ENCODE peak calls at places on chromosomes 6 and 20, in eight cellular contexts. B is head of caudate nucleus, Y is H9, O is uterus, A is left ventricle myocardium inferior, I is AG04450, R is glutamatergic neuron, E is pons. N is an unnamed sample.

GRCh38 chr6:168500519-168500918 is 59.5 kb downstream of the SMOC2 start:
- DNase-seq in E (no peak), R (no peak), Y (no peak), I (no peak), B (no peak), O (no peak), A (no peak), N (no peak)

GRCh38 chr6:88840806-88841539 is 122.4 kb downstream of the RNGTT start:
- DNase-seq in Y (no peak), E (no peak), B (no peak), A (no peak), R (no peak), O (no peak), I (no peak), N (no peak)

GRCh38 chr6:158002249-158002950 is 20.7 kb downstream of the SYNJ2 start:
- DNase-seq in O (no peak), B (no peak), Y (no peak), A (peak), I (no peak), R (no peak), E (no peak), N (no peak)

GRCh38 chr20:33670715-33671499 is 3.3 kb downstream of the NECAB3 start:
- DNase-seq in Y (no peak), R (no peak), E (no peak), I (no peak), O (no peak), A (no peak), B (no peak), N (no peak)

GRCh38 chr20:50436696-50437095 is 73.5 kb upstream of the PTPN1 start:
- DNase-seq in O (no peak), E (no peak), A (no peak), B (no peak), R (no peak), I (no peak), Y (no peak), N (no peak)

GRCh38 chr6:74891358-74891811 is 314.5 kb downstream of the COL12A1 start:
- DNase-seq in R (no peak), O (peak), Y (no peak), B (no peak), A (peak), E (no peak), I (peak), N (no peak)

GRCh38 chr6:111662794-111663231 is 57.1 kb upstream of the TRAF3IP2 start:
- DNase-seq in O (peak), I (no peak), R (no peak), A (no peak), B (no peak), E (no peak), Y (no peak), N (no peak)

GRCh38 chr20:62824476-62825287 is 7.8 kb downstream of the COL9A3 start:
- DNase-seq in B (no peak), I (no peak), E (no peak), O (peak), A (no peak), Y (peak), R (peak), N (no peak)

N was measured in stimulated activated CD8-positive, alpha-beta memory T cell treated with anti-CD3 and anti-CD28 coated beads, Interleukin-4, amount 100 ng/mL, for 4 hours.